ENCODE peak calls at places on chromosomes 3 and 15, in ten cellular contexts. K is mucosa of descending colon; Y is HuH-7.5; V is NCI-H345; H is foreskin fibroblast; A is NCI-H510A treated with DMSO at 0.1 percent for 48 hours; X is stimulated activated CD4-positive, alpha-beta T cell treated with anti-CD3 and anti-CD28 coated beads, Interleukin-2, amount 100 ng/mL, for 48 hours; S is T follicular helper cell; W is LoVo; E is HepG2. M is an unnamed sample.

GRCh38 chr3:53219897-53220483 is 35.8 kb downstream of the TKT start:
- DNase-seq in K (peak), Y (peak), V (peak), H (peak), A (peak), X (peak), S (peak), W (peak), E (peak), M (no peak)

GRCh38 chr15:36370735-36371115 is 208.7 kb upstream of the CDIN1 start:
- DNase-seq in K (no peak), Y (no peak), V (no peak), H (peak), A (no peak), X (no peak), S (no peak), W (peak), E (peak), M (no peak)

GRCh38 chr15:33292718-33293307 is 18.0 kb upstream of the RYR3 start:
- DNase-seq in K (no peak), Y (no peak), V (peak), H (peak), A (peak), X (peak), S (no peak), W (peak), E (peak), M (peak)

GRCh38 chr3:184815046-184815930 is 3.3 kb downstream of the VPS8 start:
- DNase-seq in K (no peak), Y (no peak), V (no peak), H (peak), A (no peak), X (no peak), S (no peak), W (no peak), E (no peak), M (peak)

GRCh38 chr3:47163990-47164848 is at the start of gene SETD2:
- DNase-seq in K (peak), Y (peak), V (peak), H (peak), A (peak), X (peak), S (peak), W (peak), E (peak), M (peak)

GRCh38 chr3:186967686-186968085 is 37.4 kb downstream of the ST6GAL1 start:
- DNase-seq in K (no peak), Y (no peak), V (no peak), H (peak), A (no peak), X (no peak), S (no peak), W (no peak), E (no peak), M (no peak)

GRCh38 chr3:121520510-121520909 is 25.3 kb downstream of the POLQ start:
- DNase-seq in K (no peak), Y (no peak), V (no peak), H (no peak), A (no peak), X (no peak), S (no peak), W (no peak), E (no peak), M (no peak)

GRCh38 chr15:86163771-86164170 is 84.1 kb downstream of the AGBL1 start:
- DNase-seq in K (no peak), Y (no peak), V (no peak), H (no peak), A (no peak), X (no peak), S (no peak), W (no peak), E (no peak), M (no peak)

GRCh38 chr3:52532517-52532837 is 1.2 kb downstream of the NT5DC2 start:
- DNase-seq in K (peak), Y (peak), V (peak), H (peak), A (no peak), X (no peak), S (no peak), W (peak), E (peak), M (no peak)

GRCh38 chr3:62445267-62445666 is 71.9 kb upstream of the FEZF2 start:
- DNase-seq in K (no peak), Y (no peak), V (no peak), H (no peak), A (no peak), X (no peak), S (no peak), W (peak), E (peak), M (no peak)

GRCh38 chr15:74815121-74815933 is 2.7 kb downstream of the LMAN1L start:
- DNase-seq in K (peak), Y (no peak), V (no peak), H (no peak), A (no peak), X (no peak), S (no peak), W (no peak), E (no peak), M (no peak)

GRCh38 chr3:71264840-71265239 is 318.7 kb downstream of the FOXP1 start:
- DNase-seq in K (no peak), Y (no peak), V (no peak), H (no peak), A (no peak), X (no peak), S (no peak), W (no peak), E (no peak), M (no peak)

GRCh38 chr3:58082047-58082446 is 73.8 kb downstream of the FLNB start:
- DNase-seq in K (no peak), Y (no peak), V (no peak), H (peak), A (no peak), X (peak), S (no peak), W (no peak), E (no peak), M (peak)

GRCh38 chr15:78768531-78769408 is 42.5 kb downstream of the ADAMTS7 start:
- DNase-seq in K (peak), Y (no peak), V (no peak), H (no peak), A (no peak), X (no peak), S (no peak), W (no peak), E (no peak), M (no peak)

GRCh38 chr3:117553461-117553860 is 843.9 kb downstream of the TUSC7 start:
- DNase-seq in K (no peak), Y (no peak), V (no peak), H (peak), A (no peak), X (no peak), S (no peak), W (no peak), E (no peak), M (no peak)

GRCh38 chr3:53863127-53863526 is 16.8 kb downstream of the IL17RB start:
- DNase-seq in K (no peak), Y (no peak), V (no peak), H (no peak), A (no peak), X (no peak), S (no peak), W (no peak), E (no peak), M (no peak)

GRCh38 chr15:43514241-43515057 is 3.0 kb upstream of the MAP1A start:
- DNase-seq in K (no peak), Y (peak), V (peak), H (no peak), A (peak), X (no peak), S (no peak), W (no peak), E (peak), M (no peak)

GRCh38 chr3:81816473-81817260 is 55.2 kb upstream of the GBE1 start:
- DNase-seq in K (no peak), Y (peak), V (no peak), H (peak), A (no peak), X (no peak), S (no peak), W (no peak), E (no peak), M (peak)

GRCh38 chr3:133117342-133117741 is 79.2 kb downstream of the TMEM108 start:
- DNase-seq in K (no peak), Y (no peak), V (peak), H (no peak), A (peak), X (no peak), S (no peak), W (no peak), E (no peak), M (no peak)

GRCh38 chr3:27311400-27311799 is 57.8 kb downstream of the NEK10 start:
- DNase-seq in K (no peak), Y (no peak), V (no peak), H (peak), A (no peak), X (no peak), S (no peak), W (peak), E (peak), M (peak)

GRCh38 chr3:111763101-111763500 is 96.0 kb upstream of the PHLDB2 start:
- DNase-seq in K (no peak), Y (no peak), V (no peak), H (no peak), A (no peak), X (no peak), S (no peak), W (no peak), E (no peak), M (no peak)

GRCh38 chr3:124126446-124127017 is 134.6 kb upstream of the ROPN1 start:
- DNase-seq in K (no peak), Y (no peak), V (peak), H (no peak), A (no peak), X (no peak), S (no peak), W (no peak), E (no peak), M (no peak)

GRCh38 chr3:40801276-40801675 is 276.5 kb downstream of the ZNF621 start:
- DNase-seq in K (no peak), Y (no peak), V (no peak), H (no peak), A (no peak), X (no peak), S (no peak), W (no peak), E (no peak), M (no peak)

GRCh38 chr15:51499379-51499976 is 123.1 kb downstream of the DMXL2 start:
- DNase-seq in K (no peak), Y (peak), V (no peak), H (peak), A (no peak), X (no peak), S (no peak), W (no peak), E (peak), M (peak)

GRCh38 chr15:43932907-43933306 is 106.1 kb downstream of the WDR76 start:
- DNase-seq in K (no peak), Y (no peak), V (peak), H (no peak), A (no peak), X (no peak), S (no peak), W (no peak), E (no peak), M (no peak)

GRCh38 chr3:127445581-127446368 is 144.8 kb downstream of the TPRA1 start:
- DNase-seq in K (no peak), Y (no peak), V (no peak), H (no peak), A (no peak), X (no peak), S (no peak), W (no peak), E (no peak), M (no peak)

GRCh38 chr3:127216415-127217261 is 23.7 kb downstream of the PRR23E start:
- DNase-seq in K (no peak), Y (no peak), V (no peak), H (no peak), A (no peak), X (no peak), S (no peak), W (no peak), E (no peak), M (no peak)

GRCh38 chr3:166444336-166444735 is 607.1 kb upstream of the BCHE start:
- DNase-seq in K (no peak), Y (no peak), V (peak), H (no peak), A (peak), X (no peak), S (no peak), W (no peak), E (no peak), M (no peak)

GRCh38 chr15:41494190-41494921 is 682 bp downstream of the ITPKA start:
- DNase-seq in K (peak), Y (peak), V (peak), H (no peak), A (peak), X (peak), S (no peak), W (no peak), E (peak), M (no peak)

GRCh38 chr3:114706591-114707224 is 412.9 kb downstream of the TIGIT start:
- DNase-seq in K (no peak), Y (peak), V (no peak), H (peak), A (no peak), X (peak), S (no peak), W (peak), E (peak), M (peak)

GRCh38 chr3:55554621-55555020 is 67.5 kb upstream of the WNT5A start:
- DNase-seq in K (no peak), Y (no peak), V (no peak), H (no peak), A (no peak), X (no peak), S (no peak), W (no peak), E (no peak), M (no peak)

GRCh38 chr3:73611176-73611575 is 13.6 kb downstream of the PDZRN3 start:
- DNase-seq in K (no peak), Y (no peak), V (no peak), H (no peak), A (no peak), X (no peak), S (no peak), W (no peak), E (no peak), M (no peak)

GRCh38 chr15:60767134-60767824 is 288.3 kb upstream of the ICE2 start:
- DNase-seq in K (no peak), Y (no peak), V (no peak), H (no peak), A (no peak), X (no peak), S (no peak), W (no peak), E (no peak), M (no peak)

M was measured in HFF-Myc.